ENCODE peak calls at places on chromosome 21, in four cellular contexts. Z is DMS53, U is AG09319, H is globus pallidus. O is an unnamed sample.

GRCh38 chr21:44982558-44983244 is 42.9 kb downstream of the SLX9 start:
- DNase-seq in U (no peak), H (no peak), Z (peak), O (no peak)

GRCh38 chr21:38954450-38955059 is 148.8 kb downstream of the ETS2 start:
- DNase-seq in Z (peak), H (no peak), U (no peak), O (peak)

GRCh38 chr21:40707271-40707670 is 139.7 kb downstream of the DSCAM start:
- DNase-seq in Z (peak), H (no peak), U (no peak), O (no peak)

GRCh38 chr21:43311303-43311817 is 115.6 kb downstream of the SIK1 start:
- DNase-seq in U (no peak), Z (peak), H (no peak), O (peak)

GRCh38 chr21:34952701-34953100 is 96.4 kb downstream of the RUNX1 start:
- DNase-seq in U (no peak), Z (peak), H (no peak), O (no peak)

GRCh38 chr21:44011123-44011773 is 861 bp upstream of the TRAPPC10 start:
- DNase-seq in Z (no peak), H (no peak), U (no peak), O (no peak)

GRCh38 chr21:34986561-34987533 is 62.3 kb downstream of the RUNX1 start:
- DNase-seq in U (no peak), Z (no peak), H (no peak), O (peak)

GRCh38 chr21:24255591-24255990 is 1351.7 kb downstream of the MRPL39 start:
- DNase-seq in U (no peak), Z (no peak), H (no peak), O (no peak)

GRCh38 chr21:45865106-45865835 is 116.3 kb upstream of the COL6A1 start:
- DNase-seq in H (no peak), U (no peak), Z (no peak), O (no peak)

GRCh38 chr21:41307219-41307618 is 9.4 kb upstream of the FAM3B start:
- DNase-seq in U (no peak), H (no peak), Z (no peak), O (no peak)

GRCh38 chr21:35399706-35400105 is 350.6 kb upstream of the RUNX1 start:
- DNase-seq in Z (no peak), H (no peak), U (no peak), O (no peak)

GRCh38 chr21:44927587-44928461 is 7.1 kb upstream of the ITGB2 start:
- DNase-seq in H (no peak), Z (no peak), U (no peak), O (peak)